ENCODE peak calls at places on chromosomes 7 and 10, in seven cellular contexts. One of them, this sample, is unnamed.

GRCh38 chr7:150663802-150664494 is 21.6 kb upstream of the GIMAP2 start:
- DNase-seq in stomach: no peak
- DNase-seq in NCI-H1105 treated with DMSO at 0.1 percent for 48 hours: no peak
- DNase-seq in NCI-H1417: no peak
- DNase-seq in heart right ventricle: no peak
- DNase-seq in HFF-Myc: no peak
- DNase-seq in amniotic stem cell: no peak
- DNase-seq in this sample: no peak

GRCh38 chr10:6176691-6177231 is 26.0 kb upstream of the PFKFB3 start:
- DNase-seq in stomach: no peak
- DNase-seq in NCI-H1105 treated with DMSO at 0.1 percent for 48 hours: no peak
- DNase-seq in NCI-H1417: no peak
- DNase-seq in heart right ventricle: no peak
- DNase-seq in HFF-Myc: no peak
- DNase-seq in amniotic stem cell: no peak
- DNase-seq in this sample: no peak

GRCh38 chr7:42431873-42432272 is 194.9 kb upstream of the GLI3 start:
- DNase-seq in stomach: no peak
- DNase-seq in NCI-H1105 treated with DMSO at 0.1 percent for 48 hours: no peak
- DNase-seq in NCI-H1417: no peak
- DNase-seq in heart right ventricle: no peak
- DNase-seq in HFF-Myc: no peak
- DNase-seq in amniotic stem cell: no peak
- DNase-seq in this sample: no peak

GRCh38 chr7:152647009-152647408 is 28.9 kb downstream of the XRCC2 start:
- DNase-seq in stomach: no peak
- DNase-seq in NCI-H1105 treated with DMSO at 0.1 percent for 48 hours: no peak
- DNase-seq in NCI-H1417: no peak
- DNase-seq in heart right ventricle: no peak
- DNase-seq in HFF-Myc: no peak
- DNase-seq in amniotic stem cell: no peak
- DNase-seq in this sample: no peak

GRCh38 chr7:44750921-44751571 is 2.4 kb downstream of the ZMIZ2 start:
- DNase-seq in stomach: no peak
- DNase-seq in NCI-H1105 treated with DMSO at 0.1 percent for 48 hours: no peak
- DNase-seq in NCI-H1417: no peak
- DNase-seq in heart right ventricle: no peak
- DNase-seq in HFF-Myc: no peak
- DNase-seq in amniotic stem cell: no peak
- DNase-seq in this sample: no peak

GRCh38 chr10:48655426-48656240 is 29.0 kb upstream of the WDFY4 start:
- DNase-seq in stomach: peak
- DNase-seq in NCI-H1105 treated with DMSO at 0.1 percent for 48 hours: peak
- DNase-seq in NCI-H1417: peak
- DNase-seq in heart right ventricle: peak
- DNase-seq in HFF-Myc: no peak
- DNase-seq in amniotic stem cell: no peak
- DNase-seq in this sample: peak

GRCh38 chr10:102959399-102959798 is 41.3 kb downstream of the CNNM2 start:
- DNase-seq in stomach: no peak
- DNase-seq in NCI-H1105 treated with DMSO at 0.1 percent for 48 hours: no peak
- DNase-seq in NCI-H1417: no peak
- DNase-seq in heart right ventricle: no peak
- DNase-seq in HFF-Myc: no peak
- DNase-seq in amniotic stem cell: no peak
- DNase-seq in this sample: no peak

GRCh38 chr7:123624527-123625183 is 23.0 kb downstream of the ASB15 start:
- DNase-seq in stomach: peak
- DNase-seq in NCI-H1105 treated with DMSO at 0.1 percent for 48 hours: no peak
- DNase-seq in NCI-H1417: peak
- DNase-seq in heart right ventricle: no peak
- DNase-seq in HFF-Myc: no peak
- DNase-seq in amniotic stem cell: no peak
- DNase-seq in this sample: no peak

GRCh38 chr10:87659571-87660483 is at the start of gene PAPSS2:
- DNase-seq in stomach: peak
- DNase-seq in NCI-H1105 treated with DMSO at 0.1 percent for 48 hours: peak
- DNase-seq in NCI-H1417: peak
- DNase-seq in heart right ventricle: peak
- DNase-seq in HFF-Myc: no peak
- DNase-seq in amniotic stem cell: no peak
- DNase-seq in this sample: peak

GRCh38 chr7:158587425-158588084 is at the start of gene PTPRN2:
- DNase-seq in stomach: peak
- DNase-seq in NCI-H1105 treated with DMSO at 0.1 percent for 48 hours: peak
- DNase-seq in NCI-H1417: peak
- DNase-seq in heart right ventricle: peak
- DNase-seq in HFF-Myc: no peak
- DNase-seq in amniotic stem cell: peak
- DNase-seq in this sample: no peak

GRCh38 chr10:68330852-68331454 is 911 bp upstream of the HNRNPH3 start:
- DNase-seq in stomach: no peak
- DNase-seq in NCI-H1105 treated with DMSO at 0.1 percent for 48 hours: no peak
- DNase-seq in NCI-H1417: no peak
- DNase-seq in heart right ventricle: peak
- DNase-seq in HFF-Myc: no peak
- DNase-seq in amniotic stem cell: no peak
- DNase-seq in this sample: no peak

GRCh38 chr10:33289776-33290175 is 44.7 kb downstream of the NRP1 start:
- DNase-seq in stomach: no peak
- DNase-seq in NCI-H1105 treated with DMSO at 0.1 percent for 48 hours: no peak
- DNase-seq in NCI-H1417: no peak
- DNase-seq in heart right ventricle: no peak
- DNase-seq in HFF-Myc: no peak
- DNase-seq in amniotic stem cell: no peak
- DNase-seq in this sample: no peak

GRCh38 chr10:121886997-121887622 is 40.7 kb downstream of the ATE1 start:
- DNase-seq in stomach: peak
- DNase-seq in NCI-H1105 treated with DMSO at 0.1 percent for 48 hours: peak
- DNase-seq in NCI-H1417: peak
- DNase-seq in heart right ventricle: peak
- DNase-seq in HFF-Myc: peak
- DNase-seq in amniotic stem cell: peak
- DNase-seq in this sample: peak

GRCh38 chr10:61545170-61545569 is 92.0 kb upstream of the TMEM26 start:
- DNase-seq in stomach: no peak
- DNase-seq in NCI-H1105 treated with DMSO at 0.1 percent for 48 hours: no peak
- DNase-seq in NCI-H1417: no peak
- DNase-seq in heart right ventricle: no peak
- DNase-seq in HFF-Myc: no peak
- DNase-seq in amniotic stem cell: no peak
- DNase-seq in this sample: no peak

GRCh38 chr10:89371987-89372386 is 5.9 kb upstream of the IFIT1B start:
- DNase-seq in stomach: no peak
- DNase-seq in NCI-H1105 treated with DMSO at 0.1 percent for 48 hours: no peak
- DNase-seq in NCI-H1417: no peak
- DNase-seq in heart right ventricle: no peak
- DNase-seq in HFF-Myc: no peak
- DNase-seq in amniotic stem cell: no peak
- DNase-seq in this sample: no peak

GRCh38 chr7:100726998-100727761 is 6.2 kb upstream of the ZAN start:
- DNase-seq in stomach: no peak
- DNase-seq in NCI-H1105 treated with DMSO at 0.1 percent for 48 hours: no peak
- DNase-seq in NCI-H1417: no peak
- DNase-seq in heart right ventricle: no peak
- DNase-seq in HFF-Myc: peak
- DNase-seq in amniotic stem cell: peak
- DNase-seq in this sample: no peak

GRCh38 chr10:115050375-115050960 is 42.7 kb upstream of the ATRNL1 start:
- DNase-seq in stomach: no peak
- DNase-seq in NCI-H1105 treated with DMSO at 0.1 percent for 48 hours: no peak
- DNase-seq in NCI-H1417: no peak
- DNase-seq in heart right ventricle: no peak
- DNase-seq in HFF-Myc: no peak
- DNase-seq in amniotic stem cell: no peak
- DNase-seq in this sample: no peak

GRCh38 chr10:21329995-21330627 is 195.4 kb downstream of the SKIDA1 start:
- DNase-seq in stomach: no peak
- DNase-seq in NCI-H1105 treated with DMSO at 0.1 percent for 48 hours: no peak
- DNase-seq in NCI-H1417: no peak
- DNase-seq in heart right ventricle: peak
- DNase-seq in HFF-Myc: peak
- DNase-seq in amniotic stem cell: peak
- DNase-seq in this sample: no peak

GRCh38 chr10:1403508-1404230 is 333.7 kb downstream of the ADARB2 start:
- DNase-seq in stomach: peak
- DNase-seq in NCI-H1105 treated with DMSO at 0.1 percent for 48 hours: no peak
- DNase-seq in NCI-H1417: no peak
- DNase-seq in heart right ventricle: no peak
- DNase-seq in HFF-Myc: no peak
- DNase-seq in amniotic stem cell: no peak
- DNase-seq in this sample: peak

GRCh38 chr7:38330861-38331709 is 57.6 kb upstream of the TARP start:
- DNase-seq in stomach: no peak
- DNase-seq in NCI-H1105 treated with DMSO at 0.1 percent for 48 hours: no peak
- DNase-seq in NCI-H1417: no peak
- DNase-seq in heart right ventricle: no peak
- DNase-seq in HFF-Myc: no peak
- DNase-seq in amniotic stem cell: no peak
- DNase-seq in this sample: no peak

GRCh38 chr7:4100148-4100547 is 581.9 kb upstream of the FOXK1 start:
- DNase-seq in stomach: no peak
- DNase-seq in NCI-H1105 treated with DMSO at 0.1 percent for 48 hours: no peak
- DNase-seq in NCI-H1417: no peak
- DNase-seq in heart right ventricle: no peak
- DNase-seq in HFF-Myc: no peak
- DNase-seq in amniotic stem cell: no peak
- DNase-seq in this sample: no peak

GRCh38 chr10:11797847-11798633 is 25.1 kb upstream of the PROSER2 start:
- DNase-seq in stomach: no peak
- DNase-seq in NCI-H1105 treated with DMSO at 0.1 percent for 48 hours: no peak
- DNase-seq in NCI-H1417: no peak
- DNase-seq in heart right ventricle: no peak
- DNase-seq in HFF-Myc: no peak
- DNase-seq in amniotic stem cell: no peak
- DNase-seq in this sample: no peak

GRCh38 chr10:48252354-48252650 is 22.2 kb downstream of the FRMPD2 start:
- DNase-seq in stomach: no peak
- DNase-seq in NCI-H1105 treated with DMSO at 0.1 percent for 48 hours: no peak
- DNase-seq in NCI-H1417: no peak
- DNase-seq in heart right ventricle: no peak
- DNase-seq in HFF-Myc: no peak
- DNase-seq in amniotic stem cell: no peak
- DNase-seq in this sample: peak

GRCh38 chr10:102434251-102434913 is 2.0 kb upstream of the CUEDC2 start:
- DNase-seq in stomach: no peak
- DNase-seq in NCI-H1105 treated with DMSO at 0.1 percent for 48 hours: no peak
- DNase-seq in NCI-H1417: no peak
- DNase-seq in heart right ventricle: no peak
- DNase-seq in HFF-Myc: no peak
- DNase-seq in amniotic stem cell: no peak
- DNase-seq in this sample: no peak

GRCh38 chr7:44185729-44186128 is 3.5 kb downstream of the GCK start:
- DNase-seq in stomach: no peak
- DNase-seq in NCI-H1105 treated with DMSO at 0.1 percent for 48 hours: no peak
- DNase-seq in NCI-H1417: peak
- DNase-seq in heart right ventricle: no peak
- DNase-seq in HFF-Myc: no peak
- DNase-seq in amniotic stem cell: no peak
- DNase-seq in this sample: no peak

GRCh38 chr7:791481-791880 is 40.8 kb upstream of the SUN1 start:
- DNase-seq in stomach: no peak
- DNase-seq in NCI-H1105 treated with DMSO at 0.1 percent for 48 hours: no peak
- DNase-seq in NCI-H1417: no peak
- DNase-seq in heart right ventricle: no peak
- DNase-seq in HFF-Myc: no peak
- DNase-seq in amniotic stem cell: no peak
- DNase-seq in this sample: no peak

GRCh38 chr10:112517381-112517976 is 70.5 kb downstream of the VTI1A start:
- DNase-seq in stomach: no peak
- DNase-seq in NCI-H1105 treated with DMSO at 0.1 percent for 48 hours: no peak
- DNase-seq in NCI-H1417: no peak
- DNase-seq in heart right ventricle: no peak
- DNase-seq in HFF-Myc: no peak
- DNase-seq in amniotic stem cell: no peak
- DNase-seq in this sample: no peak

GRCh38 chr7:128112781-128113221 is 81.6 kb upstream of the LRRC4 start:
- DNase-seq in stomach: no peak
- DNase-seq in NCI-H1105 treated with DMSO at 0.1 percent for 48 hours: no peak
- DNase-seq in NCI-H1417: no peak
- DNase-seq in heart right ventricle: no peak
- DNase-seq in HFF-Myc: no peak
- DNase-seq in amniotic stem cell: no peak
- DNase-seq in this sample: no peak

GRCh38 chr10:88028654-88029053 is 165.2 kb downstream of the PTEN start:
- DNase-seq in stomach: no peak
- DNase-seq in NCI-H1105 treated with DMSO at 0.1 percent for 48 hours: no peak
- DNase-seq in NCI-H1417: no peak
- DNase-seq in heart right ventricle: no peak
- DNase-seq in HFF-Myc: no peak
- DNase-seq in amniotic stem cell: no peak
- DNase-seq in this sample: no peak

GRCh38 chr10:132847416-132847777 is 61.5 kb upstream of the NKX6-2 start:
- DNase-seq in stomach: no peak
- DNase-seq in NCI-H1105 treated with DMSO at 0.1 percent for 48 hours: no peak
- DNase-seq in NCI-H1417: no peak
- DNase-seq in heart right ventricle: no peak
- DNase-seq in HFF-Myc: no peak
- DNase-seq in amniotic stem cell: no peak
- DNase-seq in this sample: peak

GRCh38 chr10:123995461-123996131 is 97.8 kb downstream of the CHST15 start:
- DNase-seq in stomach: peak
- DNase-seq in NCI-H1105 treated with DMSO at 0.1 percent for 48 hours: no peak
- DNase-seq in NCI-H1417: peak
- DNase-seq in heart right ventricle: peak
- DNase-seq in HFF-Myc: no peak
- DNase-seq in amniotic stem cell: peak
- DNase-seq in this sample: peak

GRCh38 chr7:50564630-50565558 is at the start of gene DDC:
- DNase-seq in stomach: no peak
- DNase-seq in NCI-H1105 treated with DMSO at 0.1 percent for 48 hours: no peak
- DNase-seq in NCI-H1417: no peak
- DNase-seq in heart right ventricle: no peak
- DNase-seq in HFF-Myc: no peak
- DNase-seq in amniotic stem cell: no peak
- DNase-seq in this sample: no peak

GRCh38 chr7:11507929-11508328 is 324.1 kb downstream of the THSD7A start:
- DNase-seq in stomach: no peak
- DNase-seq in NCI-H1105 treated with DMSO at 0.1 percent for 48 hours: no peak
- DNase-seq in NCI-H1417: no peak
- DNase-seq in heart right ventricle: no peak
- DNase-seq in HFF-Myc: no peak
- DNase-seq in amniotic stem cell: no peak
- DNase-seq in this sample: no peak